ENCODE peak calls at places on chromosomes 13 and 19, in six cellular contexts. X, Z, J, H, D and C are unnamed samples.

GRCh38 chr13:27442071-27442647 is 8.2 kb downstream of the MTIF3 start:
- DNase-seq in X (no peak), Z (no peak), J (no peak), H (no peak), D (no peak), C (no peak)

GRCh38 chr13:113209880-113210421 is 538 bp downstream of the CUL4A start:
- DNase-seq in X (peak; percentile 55), Z (peak; percentile 72), J (peak; percentile 47), H (peak; percentile 83), D (peak; percentile 82), C (peak; percentile 84)

GRCh38 chr19:12656899-12657571 is 9.5 kb downstream of the MAN2B1 start:
- DNase-seq in X (no peak), Z (peak; percentile 97), J (no peak), H (peak; percentile 77), D (no peak), C (no peak)

GRCh38 chr19:55210120-55210493 is 806 bp upstream of the PTPRH start:
- DNase-seq in X (peak; percentile 98), Z (no peak), J (no peak), H (no peak), D (peak; percentile 87), C (no peak)

GRCh38 chr13:104987621-104988020 is 1547.8 kb downstream of the EFNB2 start:
- DNase-seq in X (no peak), Z (no peak), J (no peak), H (no peak), D (no peak), C (no peak)

GRCh38 chr19:8332976-8333770 is 9.9 kb downstream of the KANK3 start:
- DNase-seq in X (no peak), Z (peak; percentile 56), J (no peak), H (no peak), D (no peak), C (no peak)

GRCh38 chr13:48526269-48526668 is 6.6 kb downstream of the RCBTB2 start:
- DNase-seq in X (no peak), Z (no peak), J (no peak), H (no peak), D (no peak), C (no peak)

GRCh38 chr13:94263038-94263437 is 216.4 kb downstream of the DCT start:
- DNase-seq in X (no peak), Z (no peak), J (no peak), H (no peak), D (no peak), C (no peak)

GRCh38 chr19:44722131-44723121 is 23.5 kb downstream of the CEACAM16 start:
- DNase-seq in X (no peak), Z (no peak), J (no peak), H (no peak), D (no peak), C (peak; percentile 46)

GRCh38 chr13:51291341-51291740 is 48.1 kb upstream of the SERPINE3 start:
- DNase-seq in X (peak; percentile 30), Z (no peak), J (no peak), H (no peak), D (no peak), C (no peak)

GRCh38 chr13:72194531-72194930 is 327.5 kb upstream of the DACH1 start:
- DNase-seq in X (no peak), Z (no peak), J (no peak), H (no peak), D (no peak), C (peak; percentile 8)

GRCh38 chr13:113638806-113639205 is 19.2 kb downstream of the ATP4B start:
- DNase-seq in X (no peak), Z (no peak), J (no peak), H (no peak), D (no peak), C (no peak)

GRCh38 chr19:56110515-56111448 is 10.3 kb downstream of the ZNF787 start:
- DNase-seq in X (peak; percentile 39), Z (no peak), J (no peak), H (no peak), D (peak; percentile 65), C (no peak)

GRCh38 chr13:39209731-39210633 is 171.7 kb downstream of the NHLRC3 start:
- DNase-seq in X (peak; percentile 11), Z (no peak), J (no peak), H (no peak), D (no peak), C (no peak)

GRCh38 chr13:40204246-40204645 is 462.2 kb downstream of the FOXO1 start:
- DNase-seq in X (no peak), Z (no peak), J (no peak), H (no peak), D (no peak), C (no peak)

GRCh38 chr19:48556163-48556562 is 4.2 kb downstream of the SULT2B1 start:
- DNase-seq in X (peak; percentile 69), Z (peak; percentile 84), J (no peak), H (peak; percentile 85), D (peak; percentile 88), C (peak; percentile 83)

GRCh38 chr13:76503756-76504155 is 382.4 kb downstream of the KCTD12 start:
- DNase-seq in X (no peak), Z (no peak), J (no peak), H (no peak), D (no peak), C (no peak)

GRCh38 chr19:570315-570714 is 2.1 kb upstream of the BSG start:
- DNase-seq in X (no peak), Z (peak; percentile 29), J (no peak), H (no peak), D (no peak), C (peak; percentile 87)
- H3K27ac ChIP-seq in X (no peak overlapping the region), Z (no peak overlapping the region), J (no peak overlapping the region), H (no peak overlapping the region), D (no peak overlapping the region), C (no peak overlapping the region)

GRCh38 chr19:2949939-2950285 is 5.1 kb upstream of the ZNF77 start:
- DNase-seq in X (peak; percentile 50), Z (no peak), J (no peak), H (peak; percentile 91), D (no peak), C (no peak)

GRCh38 chr19:2942928-2943640 is 1.7 kb downstream of the ZNF77 start:
- DNase-seq in X (no peak), Z (no peak), J (no peak), H (no peak), D (no peak), C (no peak)

GRCh38 chr19:2944403-2944774 is 382 bp downstream of the ZNF77 start:
- DNase-seq in X (no peak), Z (no peak), J (no peak), H (no peak), D (no peak), C (no peak)

GRCh38 chr19:2945575-2946184 is 909 bp upstream of the ZNF77 start:
- DNase-seq in X (no peak), Z (no peak), J (no peak), H (no peak), D (no peak), C (peak; percentile 29)

DNA sequence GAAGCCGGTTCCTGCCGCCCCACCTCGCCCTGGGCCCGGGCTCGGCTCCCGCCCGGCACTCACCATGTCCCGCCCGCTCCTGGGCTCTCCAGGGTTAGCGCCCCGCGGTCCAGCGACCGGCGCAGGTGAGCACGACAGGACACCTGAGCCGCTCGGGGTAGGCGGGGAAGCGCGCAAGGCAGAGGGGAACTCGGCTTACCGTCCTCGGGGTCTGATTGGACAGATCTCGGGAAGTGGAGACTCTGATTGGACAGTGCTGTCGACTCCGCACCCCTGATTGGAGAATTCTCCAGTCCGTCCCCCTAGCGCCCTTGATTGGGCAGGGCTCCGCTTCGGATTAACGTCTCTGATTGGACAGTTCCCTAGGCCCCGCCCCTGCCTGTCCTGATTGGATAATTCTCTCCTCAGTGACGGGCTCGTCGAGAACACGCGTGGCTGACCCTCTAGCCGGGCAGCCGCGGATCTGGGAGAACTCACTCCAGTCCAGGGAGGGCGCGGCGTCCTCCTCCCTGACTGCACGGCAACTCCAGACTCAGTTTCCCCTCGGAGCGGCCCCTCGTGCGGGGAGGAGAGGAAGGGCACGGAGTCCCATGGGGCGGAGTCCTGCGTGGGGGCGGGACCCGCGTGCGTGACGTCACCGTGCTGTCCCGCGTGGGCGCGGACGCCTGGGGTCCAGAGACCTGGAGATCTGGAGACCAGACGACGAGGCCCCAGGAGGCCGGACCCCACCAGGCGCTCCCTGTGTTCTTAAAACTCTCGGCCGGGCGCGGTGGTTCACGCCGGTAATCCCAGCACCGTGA is at the start of gene ZNF77:
- DNase-seq in X (peak; percentile 99), Z (peak; percentile 98), J (peak; percentile 97), H (peak; percentile 99), D (peak; percentile 99), C (peak; percentile 100)
- H3K4ac ChIP-seq in X (peak within 1 kb of the TSS; percentile 90), Z (no peak within 1 kb of the TSS), J (no peak within 1 kb of the TSS), H (no peak within 1 kb of the TSS), D (peak within 1 kb of the TSS; percentile 93), C (no peak within 1 kb of the TSS)

DNA sequence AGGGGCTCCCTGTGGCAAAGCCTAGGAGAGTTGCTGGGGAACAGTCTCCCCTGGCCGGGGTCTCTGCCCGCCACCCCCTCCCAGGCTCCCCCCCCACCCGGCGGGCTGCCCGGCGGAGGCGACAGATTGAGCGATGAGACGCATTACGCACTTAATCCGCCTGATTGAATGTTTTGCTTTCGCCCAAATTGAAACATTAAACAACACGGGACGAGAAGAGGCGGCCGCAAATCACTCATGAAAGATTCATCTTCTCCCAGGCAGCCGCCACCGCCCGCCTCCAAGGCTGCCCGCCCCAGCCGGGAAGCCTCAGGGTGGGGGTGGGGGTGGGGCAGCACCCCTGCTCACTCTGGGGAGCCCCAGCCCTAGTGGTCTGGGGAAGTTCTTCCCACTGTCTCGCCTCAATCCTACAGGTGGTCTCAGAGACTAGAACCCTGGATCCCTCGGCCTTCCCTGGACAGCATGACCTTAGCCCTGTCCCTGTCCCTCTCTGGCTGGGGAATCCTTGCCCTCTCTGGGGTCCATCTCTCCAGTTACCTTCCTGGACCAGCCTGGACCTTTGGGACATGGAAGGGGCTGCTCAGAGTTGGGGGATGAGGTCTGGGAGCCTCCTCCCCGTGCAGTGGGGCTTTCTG is 7.6 kb upstream of the ERFL start:
- DNase-seq in X (no peak), Z (no peak), J (no peak), H (no peak), D (no peak), C (no peak)
- H3K27ac ChIP-seq in X (no peak overlapping the region), Z (no peak overlapping the region), J (no peak overlapping the region), H (no peak overlapping the region), D (no peak overlapping the region), C (no peak overlapping the region)

GRCh38 chr19:28426110-28426901 is 786.6 kb downstream of the UQCRFS1 start:
- DNase-seq in X (no peak), Z (no peak), J (no peak), H (peak; percentile 64), D (no peak), C (no peak)

GRCh38 chr19:28424041-28424440 is 788.9 kb downstream of the UQCRFS1 start:
- DNase-seq in X (no peak), Z (peak; percentile 82), J (peak; percentile 47), H (peak; percentile 97), D (no peak), C (no peak)

GRCh38 chr19:28424662-28425430 is 788.1 kb downstream of the UQCRFS1 start:
- DNase-seq in X (no peak), Z (no peak), J (no peak), H (peak; percentile 59), D (no peak), C (no peak)

GRCh38 chr19:28426902-28427232 is 786.1 kb downstream of the UQCRFS1 start:
- DNase-seq in X (no peak), Z (peak; percentile 73), J (no peak), H (peak; percentile 87), D (no peak), C (no peak)

DNA sequence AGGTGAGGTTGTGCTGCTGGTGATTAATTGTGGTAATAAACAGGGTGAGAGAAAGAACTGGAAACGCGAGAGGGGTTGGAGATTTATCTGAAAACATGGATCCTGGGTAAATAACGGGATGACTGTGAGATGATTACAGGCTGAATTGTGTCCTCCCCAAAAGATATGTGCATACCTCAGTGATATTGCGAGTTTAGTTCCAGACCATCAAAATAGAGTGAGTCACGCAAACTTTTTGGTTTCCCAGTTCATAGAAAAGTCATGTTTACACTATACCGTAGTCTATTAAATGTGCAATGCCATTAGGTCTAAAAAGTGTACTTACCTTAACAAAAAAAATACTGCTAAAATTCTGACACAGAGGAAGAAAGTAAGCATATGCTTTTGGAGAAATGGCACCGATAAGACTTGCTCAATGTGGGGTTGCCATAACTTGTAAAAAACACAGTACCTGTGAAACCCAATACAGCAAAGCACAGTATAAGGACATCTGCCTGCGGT is 787.5 kb downstream of the UQCRFS1 start:
- DNase-seq in X (no peak), Z (no peak), J (no peak), H (peak; percentile 48), D (no peak), C (no peak)
- H3K4ac ChIP-seq in X (no peak overlapping the region), Z (no peak overlapping the region), J (no peak overlapping the region), H (peak overlapping the region; percentile 65), D (no peak overlapping the region), C (no peak overlapping the region)